ENCODE peak calls at places on chromosome X, in eight cellular contexts. K is mammary epithelial cell, L is endodermal cell, M is tibial artery, G is prostate gland, S is fibroblast of mammary gland, Z is cardiac fibroblast, E is brain microvascular endothelial cell. A is an unnamed sample.

GRCh38 chrX:154486052-154486395 is 391 bp downstream of the UBL4A start:
- DNase-seq in K (peak), L (peak), M (no peak), G (no peak), S (no peak), Z (peak), E (no peak), A (no peak)

GRCh38 chrX:124232523-124233201 is 99.8 kb upstream of the TEX13D start:
- DNase-seq in K (peak), L (no peak), M (no peak), G (no peak), S (no peak), Z (no peak), E (no peak), A (no peak)

GRCh38 chrX:23341452-23341851 is 6.8 kb downstream of the PTCHD1 start:
- DNase-seq in K (no peak), L (peak), M (no peak), G (no peak), S (peak), Z (no peak), E (no peak), A (no peak)

GRCh38 chrX:74325130-74326059 is 21.4 kb downstream of the ZCCHC13 start:
- DNase-seq in K (no peak), L (peak), M (no peak), G (no peak), S (no peak), Z (no peak), E (no peak), A (no peak)

GRCh38 chrX:15418041-15418706 is 34.0 kb upstream of the VEGFD start:
- DNase-seq in K (no peak), L (no peak), M (no peak), G (no peak), S (peak), Z (peak), E (no peak), A (peak)

GRCh38 chrX:66622209-66622608 is 16.7 kb downstream of the EDA2R start:
- DNase-seq in K (no peak), L (no peak), M (no peak), G (no peak), S (peak), Z (peak), E (no peak), A (no peak)

GRCh38 chrX:131845201-131845600 is 177.9 kb upstream of the STK26 start:
- DNase-seq in K (no peak), L (no peak), M (no peak), G (no peak), S (no peak), Z (no peak), E (no peak), A (no peak)

GRCh38 chrX:41686788-41687187 is 2.0 kb upstream of the GPR34 start:
- DNase-seq in K (no peak), L (no peak), M (no peak), G (no peak), S (no peak), Z (no peak), E (no peak), A (no peak)

GRCh38 chrX:27590044-27590443 is at the start of gene DCAF8L2:
- DNase-seq in K (no peak), L (no peak), M (no peak), G (no peak), S (no peak), Z (no peak), E (no peak), A (no peak)

GRCh38 chrX:75210602-75211001 is 54.5 kb upstream of the ABCB7 start:
- DNase-seq in K (no peak), L (no peak), M (no peak), G (no peak), S (no peak), Z (no peak), E (no peak), A (no peak)

GRCh38 chrX:139187738-139188137 is 342.8 kb upstream of the F9 start:
- DNase-seq in K (no peak), L (no peak), M (no peak), G (no peak), S (no peak), Z (no peak), E (no peak), A (no peak)

GRCh38 chrX:115472131-115472530 is 88.8 kb upstream of the PLS3 start:
- DNase-seq in K (no peak), L (no peak), M (no peak), G (no peak), S (no peak), Z (no peak), E (no peak), A (no peak)

GRCh38 chrX:5176766-5177165 is 1051.9 kb downstream of the NLGN4X start:
- DNase-seq in K (no peak), L (no peak), M (no peak), G (no peak), S (no peak), Z (no peak), E (no peak), A (no peak)

GRCh38 chrX:42415636-42416035 is 362.3 kb downstream of the PPP1R2C start:
- DNase-seq in K (no peak), L (no peak), M (no peak), G (no peak), S (no peak), Z (no peak), E (no peak), A (no peak)

GRCh38 chrX:9855536-9856320 is 69.5 kb downstream of the SHROOM2 start:
- DNase-seq in K (no peak), L (no peak), M (no peak), G (no peak), S (no peak), Z (no peak), E (no peak), A (no peak)

GRCh38 chrX:54926978-54927377 is 6.4 kb downstream of the TRO start:
- DNase-seq in K (no peak), L (no peak), M (no peak), G (no peak), S (no peak), Z (no peak), E (no peak), A (no peak)

GRCh38 chrX:40158036-40158706 is 60.4 kb upstream of the BCOR start:
- DNase-seq in K (no peak), L (peak), M (no peak), G (no peak), S (no peak), Z (peak), E (no peak), A (no peak)

GRCh38 chrX:96126182-96126581 is 558.5 kb upstream of the DIAPH2 start:
- DNase-seq in K (no peak), L (no peak), M (no peak), G (no peak), S (no peak), Z (no peak), E (no peak), A (no peak)

GRCh38 chrX:29531336-29531735 is 684.0 kb upstream of the MAGEB2 start:
- DNase-seq in K (no peak), L (no peak), M (no peak), G (no peak), S (no peak), Z (no peak), E (no peak), A (no peak)

GRCh38 chrX:29530520-29530919 is 684.8 kb upstream of the MAGEB2 start:
- DNase-seq in K (peak), L (no peak), M (no peak), G (no peak), S (peak), Z (peak), E (peak), A (peak)

GRCh38 chrX:29541038-29541437 is 674.3 kb upstream of the MAGEB2 start:
- DNase-seq in K (no peak), L (no peak), M (no peak), G (no peak), S (no peak), Z (no peak), E (no peak), A (no peak)

DNA sequence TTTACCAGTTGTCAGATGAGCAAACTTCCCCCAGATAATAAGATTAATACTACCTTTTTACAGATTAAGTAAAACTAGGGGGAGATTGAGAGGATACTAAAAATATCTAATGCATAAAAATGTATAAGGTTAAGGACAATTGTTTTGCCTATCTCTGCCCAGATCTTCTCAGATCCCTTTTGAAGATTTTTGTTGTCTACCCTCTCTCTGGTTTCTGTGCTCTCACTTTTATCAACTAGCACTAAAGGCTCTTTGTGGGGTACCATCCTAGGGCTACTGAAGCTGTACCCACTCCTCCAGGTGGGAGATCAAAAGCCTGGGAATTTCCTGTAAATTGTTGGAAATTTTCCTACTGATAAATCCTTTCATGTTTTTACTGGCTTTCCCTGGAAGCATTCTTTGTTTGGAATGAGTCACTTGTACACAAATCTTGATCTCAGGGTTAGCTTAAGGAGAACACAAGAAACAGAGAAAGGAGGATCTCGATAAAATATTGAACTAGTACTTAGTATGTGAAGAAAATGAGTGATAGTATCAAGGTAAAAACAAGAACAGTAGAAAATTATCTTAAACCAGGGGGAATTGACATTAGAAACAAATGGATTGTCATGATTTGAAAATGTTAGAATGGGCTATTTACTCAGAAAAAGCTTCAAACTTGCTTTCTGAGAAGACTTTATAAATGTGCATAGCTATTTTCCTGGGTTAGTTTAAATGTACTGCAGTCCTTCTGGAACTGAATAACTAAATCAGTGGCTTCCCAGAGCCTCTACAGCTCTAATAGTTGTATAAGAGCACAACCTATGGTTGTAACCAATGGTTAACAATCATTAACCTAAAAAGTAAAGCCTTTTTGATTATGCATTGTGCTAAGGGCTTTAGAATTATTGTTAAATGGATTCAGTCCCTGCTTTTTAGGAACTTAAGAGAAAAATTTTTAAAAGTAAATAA is 679.9 kb upstream of the MAGEB2 start:
- DNase-seq in K (peak), L (no peak), M (no peak), G (no peak), S (peak), Z (peak), E (no peak), A (no peak)
- H3K4me3 ChIP-seq in K (no peak), L (no peak), M (no peak), G (no peak), S (no peak), Z (no peak), E (no peak), A (no peak)

GRCh38 chrX:106220177-106220576 is 52.1 kb downstream of the PWWP3B start:
- DNase-seq in K (no peak), L (no peak), M (no peak), G (no peak), S (no peak), Z (no peak), E (no peak), A (no peak)
- TF ChIP-seq CTCF in K (peak), L (peak), M (no peak), G (no peak), S (peak), Z (peak), E (peak), A (peak)

GRCh38 chrX:80206647-80207046 is 192.1 kb downstream of the TBX22 start:
- DNase-seq in K (no peak), L (no peak), M (no peak), G (no peak), S (no peak), Z (no peak), E (no peak), A (no peak)
- H3K4me3 ChIP-seq in K (no peak), L (no peak), M (no peak), G (no peak), S (no peak), Z (no peak), E (no peak), A (no peak)

GRCh38 chrX:12894074-12894691 is 12.2 kb upstream of the TLR8 start:
- DNase-seq in K (no peak), L (no peak), M (no peak), G (peak), S (peak), Z (peak), E (peak), A (no peak)
- TF ChIP-seq CTCF in K (peak), L (peak), M (peak), G (peak), S (peak), Z (peak), E (peak), A (peak)

GRCh38 chrX:129782706-129783105 is 3.0 kb downstream of the SASH3 start:
- DNase-seq in K (no peak), L (no peak), M (no peak), G (no peak), S (no peak), Z (no peak), E (no peak), A (no peak)

GRCh38 chrX:129783176-129783776 is 3.5 kb downstream of the SASH3 start:
- DNase-seq in K (no peak), L (no peak), M (no peak), G (no peak), S (no peak), Z (no peak), E (no peak), A (no peak)

GRCh38 chrX:129780441-129781105 is 824 bp downstream of the SASH3 start:
- DNase-seq in K (no peak), L (no peak), M (no peak), G (no peak), S (no peak), Z (no peak), E (no peak), A (no peak)

GRCh38 chrX:129781134-129782014 is 1.6 kb downstream of the SASH3 start:
- DNase-seq in K (no peak), L (peak), M (no peak), G (no peak), S (no peak), Z (no peak), E (no peak), A (no peak)

DNA sequence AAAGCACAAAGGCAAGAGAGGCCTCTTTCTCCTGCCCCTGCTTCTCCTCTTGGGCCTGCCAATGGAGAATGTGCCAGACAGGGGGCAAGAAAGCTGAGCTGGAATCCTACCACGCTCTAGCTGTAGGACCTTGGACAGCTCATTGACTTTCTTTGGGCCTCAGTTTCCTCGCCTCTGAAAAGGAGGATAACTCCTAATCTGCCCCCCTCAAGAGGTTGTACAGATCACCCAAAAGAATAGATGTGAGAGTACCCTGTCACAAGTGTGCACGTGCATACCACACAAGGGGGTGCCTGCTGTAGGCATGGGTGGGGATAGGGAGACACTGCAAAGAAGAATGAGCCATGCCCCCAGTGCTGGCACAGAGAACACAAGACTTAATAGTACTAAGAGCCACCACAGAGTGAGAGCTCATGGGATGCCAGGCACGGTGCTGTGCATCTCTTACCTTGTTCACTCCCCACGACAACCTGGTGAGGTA is 2.3 kb downstream of the SASH3 start:
- DNase-seq in K (no peak), L (no peak), M (no peak), G (no peak), S (no peak), Z (no peak), E (no peak), A (no peak)
- H3K4me3 ChIP-seq in K (no peak), L (no peak), M (no peak), G (no peak), S (no peak), Z (no peak), E (no peak), A (no peak)

GRCh38 chrX:69000857-69001256 is 164.4 kb downstream of the PJA1 start:
- DNase-seq in K (no peak), L (no peak), M (no peak), G (no peak), S (no peak), Z (no peak), E (no peak), A (no peak)

GRCh38 chrX:68997911-68998310 is 167.3 kb downstream of the PJA1 start:
- DNase-seq in K (peak), L (no peak), M (peak), G (peak), S (peak), Z (peak), E (peak), A (no peak)

GRCh38 chrX:68998716-68999115 is 166.5 kb downstream of the PJA1 start:
- DNase-seq in K (peak), L (peak), M (no peak), G (no peak), S (no peak), Z (no peak), E (no peak), A (no peak)

GRCh38 chrX:68999351-68999750 is 165.9 kb downstream of the PJA1 start:
- DNase-seq in K (peak), L (peak), M (no peak), G (no peak), S (peak), Z (peak), E (no peak), A (no peak)

GRCh38 chrX:68999931-69000330 is 165.3 kb downstream of the PJA1 start:
- DNase-seq in K (peak), L (no peak), M (no peak), G (no peak), S (peak), Z (no peak), E (no peak), A (no peak)
- TF ChIP-seq CTCF in K (no peak), L (no peak), M (no peak), G (no peak), S (no peak), Z (no peak), E (no peak), A (no peak)

GRCh38 chrX:49053223-49054072 is 5.4 kb upstream of the CCDC120 start:
- DNase-seq in K (no peak), L (peak), M (no peak), G (peak), S (peak), Z (peak), E (peak), A (no peak)
- H3K4me3 ChIP-seq in K (no peak), L (peak), M (peak), G (peak), S (peak), Z (peak), E (peak), A (peak)

GRCh38 chrX:17744896-17745523 is 7.7 kb downstream of the SCML1 start:
- DNase-seq in K (no peak), L (no peak), M (no peak), G (no peak), S (peak), Z (peak), E (no peak), A (no peak)
- TF ChIP-seq CTCF in K (peak), L (peak), M (no peak), G (no peak), S (peak), Z (peak), E (no peak), A (peak)

DNA sequence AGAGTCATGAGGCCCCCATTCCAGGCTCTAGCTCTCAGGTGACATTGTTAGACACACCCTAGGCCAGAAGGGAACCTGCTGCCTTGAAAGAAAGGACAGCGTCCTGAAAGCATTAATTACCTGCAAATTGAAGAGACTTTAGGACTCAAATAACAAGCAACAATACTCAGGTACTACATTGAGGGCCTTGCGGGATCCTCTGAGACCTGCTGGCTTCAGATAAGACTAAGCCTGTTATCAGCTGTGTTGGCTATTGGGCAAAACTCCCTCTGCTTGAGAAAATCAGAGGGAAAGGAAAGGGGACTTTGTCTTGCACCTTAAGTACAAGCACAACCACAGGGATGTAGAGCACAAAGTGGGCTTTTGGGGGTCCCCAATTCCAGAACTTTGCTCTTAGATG is 45.9 kb upstream of the DACH2 start:
- DNase-seq in K (no peak), L (peak), M (no peak), G (no peak), S (no peak), Z (no peak), E (no peak), A (no peak)
- H3K4me3 ChIP-seq in K (no peak), L (no peak), M (no peak), G (no peak), S (no peak), Z (no peak), E (no peak), A (no peak)

A was measured in AG09309.